ENCODE peak calls at places on chromosomes 1 and 21, in eight cellular contexts. Q is foreskin fibroblast, K is upper lobe of left lung, J is glutamatergic neuron, E is HL-60, S is neural crest cell, P is A673, G is sigmoid colon. L is an unnamed sample.

GRCh38 chr1:73382971-73383370 is 815.0 kb downstream of the LRRIQ3 start:
- DNase-seq in Q (no peak), K (no peak), J (no peak), E (no peak), S (no peak), P (no peak), G (no peak), L (no peak)

GRCh38 chr1:55445416-55445815 is 230.3 kb upstream of the USP24 start:
- DNase-seq in Q (no peak), K (no peak), J (no peak), E (no peak), S (no peak), P (no peak), G (no peak), L (no peak)

GRCh38 chr1:156705918-156706646 is 699 bp upstream of the CRABP2 start:
- DNase-seq in Q (peak), K (peak), J (peak), E (peak), S (peak), P (peak), G (peak), L (peak)

GRCh38 chr1:195237161-195237889 is 1370.9 kb downstream of the KCNT2 start:
- DNase-seq in Q (no peak), K (no peak), J (no peak), E (no peak), S (no peak), P (peak), G (no peak), L (no peak)

GRCh38 chr21:44405948-44406872 is 49.1 kb upstream of the LRRC3 start:
- DNase-seq in Q (no peak), K (no peak), J (no peak), E (no peak), S (no peak), P (no peak), G (no peak), L (peak)

GRCh38 chr1:236795757-236796719 is 946 bp downstream of the MTR start:
- DNase-seq in Q (peak), K (peak), J (no peak), E (peak), S (no peak), P (peak), G (no peak), L (peak)

GRCh38 chr1:18111605-18112297 is 4.2 kb downstream of the IGSF21 start:
- DNase-seq in Q (peak), K (no peak), J (no peak), E (no peak), S (no peak), P (no peak), G (no peak), L (no peak)

GRCh38 chr1:223702735-223703667 is 9.3 kb upstream of the CAPN2 start:
- DNase-seq in Q (peak), K (no peak), J (no peak), E (no peak), S (no peak), P (no peak), G (no peak), L (peak)

GRCh38 chr1:1122078-1122811 is 6.4 kb upstream of the C1orf159 start:
- DNase-seq in Q (peak), K (peak), J (peak), E (peak), S (peak), P (peak), G (peak), L (peak)

GRCh38 chr21:38322551-38322950 is 65.8 kb downstream of the KCNJ15 start:
- DNase-seq in Q (peak), K (no peak), J (no peak), E (no peak), S (no peak), P (no peak), G (no peak), L (peak)

GRCh38 chr1:207866471-207867135 is 44.3 kb downstream of the CD34 start:
- DNase-seq in Q (peak), K (peak), J (no peak), E (peak), S (no peak), P (no peak), G (peak), L (peak)

GRCh38 chr1:21834094-21834493 is 22.0 kb downstream of the LDLRAD2 start:
- DNase-seq in Q (no peak), K (no peak), J (no peak), E (no peak), S (no peak), P (no peak), G (no peak), L (no peak)

GRCh38 chr1:111707906-111708305 is 31.3 kb downstream of the INKA2 start:
- DNase-seq in Q (peak), K (peak), J (no peak), E (peak), S (no peak), P (no peak), G (no peak), L (peak)

GRCh38 chr1:44361478-44361877 is 6.4 kb upstream of the ERI3 start:
- DNase-seq in Q (peak), K (no peak), J (no peak), E (no peak), S (no peak), P (no peak), G (no peak), L (peak)

GRCh38 chr1:23424171-23424959 is at the start of gene TCEA3:
- DNase-seq in Q (peak), K (peak), J (no peak), E (no peak), S (no peak), P (peak), G (peak), L (no peak)

GRCh38 chr1:228009116-228009827 is 2.5 kb downstream of the WNT3A start:
- DNase-seq in Q (no peak), K (no peak), J (no peak), E (no peak), S (no peak), P (peak), G (peak), L (no peak)

GRCh38 chr1:107975861-107976260 is 10.9 kb upstream of the VAV3 start:
- DNase-seq in Q (no peak), K (no peak), J (no peak), E (no peak), S (no peak), P (no peak), G (no peak), L (no peak)

GRCh38 chr1:207822602-207823451 is 71.0 kb downstream of the CD46 start:
- DNase-seq in Q (peak), K (peak), J (peak), E (no peak), S (no peak), P (peak), G (peak), L (peak)

GRCh38 chr1:161206411-161207140 is 4.4 kb downstream of the NDUFS2 start:
- DNase-seq in Q (peak), K (no peak), J (no peak), E (no peak), S (no peak), P (no peak), G (no peak), L (peak)

GRCh38 chr1:25082216-25082899 is 149.9 kb downstream of the SYF2 start:
- DNase-seq in Q (no peak), K (no peak), J (no peak), E (peak), S (no peak), P (no peak), G (peak), L (no peak)

GRCh38 chr1:161879261-161879660 is 113.1 kb downstream of the ATF6 start:
- DNase-seq in Q (no peak), K (no peak), J (no peak), E (no peak), S (no peak), P (no peak), G (no peak), L (no peak)

GRCh38 chr1:174017231-174017970 is 4.8 kb downstream of the RC3H1 start:
- DNase-seq in Q (peak), K (no peak), J (no peak), E (no peak), S (no peak), P (no peak), G (no peak), L (no peak)

GRCh38 chr21:15210235-15210678 is 145.5 kb upstream of the NRIP1 start:
- DNase-seq in Q (peak), K (peak), J (no peak), E (peak), S (no peak), P (no peak), G (peak), L (peak)

GRCh38 chr1:180155202-180155682 is 573 bp downstream of the QSOX1 start:
- DNase-seq in Q (peak), K (peak), J (peak), E (no peak), S (peak), P (peak), G (no peak), L (no peak)

GRCh38 chr1:151273924-151274466 is 8.1 kb upstream of the ZNF687 start:
- DNase-seq in Q (no peak), K (no peak), J (no peak), E (no peak), S (no peak), P (no peak), G (no peak), L (no peak)

GRCh38 chr21:43316156-43316845 is 110.6 kb downstream of the SIK1 start:
- DNase-seq in Q (no peak), K (no peak), J (peak), E (no peak), S (no peak), P (no peak), G (no peak), L (no peak)

GRCh38 chr1:228194921-228195812 is 12.7 kb upstream of the OBSCN start:
- DNase-seq in Q (no peak), K (no peak), J (no peak), E (no peak), S (no peak), P (no peak), G (no peak), L (no peak)

GRCh38 chr21:39673163-39673562 is 60.4 kb downstream of the B3GALT5 start:
- DNase-seq in Q (no peak), K (no peak), J (no peak), E (no peak), S (no peak), P (no peak), G (no peak), L (no peak)

GRCh38 chr21:39675595-39675994 is 62.9 kb downstream of the B3GALT5 start:
- DNase-seq in Q (no peak), K (no peak), J (no peak), E (no peak), S (no peak), P (no peak), G (no peak), L (no peak)

GRCh38 chr21:39674794-39675193 is 62.1 kb downstream of the B3GALT5 start:
- DNase-seq in Q (no peak), K (no peak), J (no peak), E (no peak), S (no peak), P (no peak), G (no peak), L (no peak)

GRCh38 chr21:39671986-39672385 is 59.2 kb downstream of the B3GALT5 start:
- DNase-seq in Q (no peak), K (no peak), J (no peak), E (no peak), S (no peak), P (no peak), G (no peak), L (no peak)

DNA sequence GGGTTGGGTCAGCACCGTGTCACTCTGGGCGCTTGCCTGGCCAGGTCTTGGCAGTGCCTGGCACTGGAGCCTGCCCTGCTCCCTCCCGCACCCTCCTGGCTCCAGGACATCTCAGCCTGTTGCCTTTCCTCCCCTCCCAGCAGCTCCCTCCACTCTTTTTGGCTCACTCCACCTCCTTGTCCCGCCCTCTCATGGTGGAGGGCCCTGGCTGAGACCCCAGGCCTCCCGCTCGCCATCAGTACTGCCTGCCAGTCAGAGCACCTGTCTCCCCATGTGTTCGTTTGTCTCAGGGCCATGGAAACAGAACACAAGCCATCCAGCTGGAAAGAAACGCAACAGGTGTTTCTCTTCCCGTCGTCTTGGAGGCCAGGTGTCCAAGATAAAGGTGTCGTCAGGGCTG is 61.0 kb downstream of the B3GALT5 start:
- DNase-seq in Q (no peak), K (no peak), J (no peak), E (no peak), S (no peak), P (no peak), G (no peak), L (no peak)
- TF ChIP-seq CTCF in Q (no peak), K (no peak), J (no peak), E (no peak), S (no peak), P (no peak), G (no peak), L (no peak)

GRCh38 chr1:27496604-27497155 is 6.7 kb upstream of the WASF2 start:
- DNase-seq in Q (peak), K (no peak), J (peak), E (no peak), S (no peak), P (peak), G (peak), L (peak)
- TF ChIP-seq CTCF in Q (peak), K (no peak), J (no peak), E (no peak), S (peak), P (no peak), G (peak), L (peak)

GRCh38 chr1:29117381-29117780 is 6.3 kb downstream of the TMEM200B start:
- DNase-seq in Q (peak), K (no peak), J (no peak), E (no peak), S (no peak), P (no peak), G (no peak), L (peak)
- TF ChIP-seq CTCF in Q (peak), K (no peak), J (no peak), E (no peak), S (no peak), P (peak), G (no peak), L (peak)

GRCh38 chr1:115642168-115643072 is 650 bp downstream of the VANGL1 start:
- DNase-seq in Q (peak), K (peak), J (peak), E (peak), S (peak), P (peak), G (peak), L (peak)
- TF ChIP-seq CTCF in Q (no peak), K (no peak), J (no peak), E (no peak), S (no peak), P (peak), G (no peak), L (no peak)

L was measured in fibroblast of mammary gland.